ENCODE peak calls at places on chromosomes 4 and X, in four cellular contexts. One of them, this sample, is unnamed.

GRCh38 chr4:7904942-7905341 is 34.7 kb downstream of the AFAP1 start:
- DNase-seq in posterior cingulate gyrus: no peak
- DNase-seq in M059J: peak
- DNase-seq in PC-3: no peak
- DNase-seq in this sample: no peak

GRCh38 chr4:109870061-109870460 is 22.2 kb downstream of the LRIT3 start:
- DNase-seq in posterior cingulate gyrus: no peak
- DNase-seq in PC-3: no peak
- DNase-seq in M059J: no peak
- DNase-seq in this sample: no peak

GRCh38 chr4:137065306-137065705 is 467.0 kb downstream of the PCDH18 start:
- DNase-seq in PC-3: no peak
- DNase-seq in posterior cingulate gyrus: no peak
- DNase-seq in M059J: peak
- DNase-seq in this sample: no peak

GRCh38 chrX:98071331-98071730 is 1187.6 kb downstream of the RPA4 start:
- DNase-seq in posterior cingulate gyrus: no peak
- DNase-seq in PC-3: peak
- DNase-seq in M059J: peak
- DNase-seq in this sample: no peak

GRCh38 chrX:16992411-16992810 is 46.0 kb downstream of the REPS2 start:
- DNase-seq in PC-3: no peak
- DNase-seq in posterior cingulate gyrus: no peak
- DNase-seq in M059J: no peak
- DNase-seq in this sample: no peak

GRCh38 chrX:123422875-123423274 is 238.8 kb downstream of the GRIA3 start:
- DNase-seq in posterior cingulate gyrus: no peak
- DNase-seq in M059J: peak
- DNase-seq in PC-3: peak
- DNase-seq in this sample: peak

GRCh38 chrX:68830486-68831404 is 1.9 kb downstream of the EFNB1 start:
- DNase-seq in M059J: no peak
- DNase-seq in PC-3: peak
- DNase-seq in posterior cingulate gyrus: no peak
- DNase-seq in this sample: no peak

GRCh38 chrX:16839224-16839851 is 30.8 kb downstream of the RBBP7 start:
- DNase-seq in posterior cingulate gyrus: no peak
- DNase-seq in PC-3: no peak
- DNase-seq in M059J: peak
- DNase-seq in this sample: no peak

GRCh38 chr4:2103843-2104547 is 44.9 kb downstream of the NAT8L start:
- DNase-seq in PC-3: no peak
- DNase-seq in posterior cingulate gyrus: no peak
- DNase-seq in M059J: no peak
- DNase-seq in this sample: no peak